ENCODE peak calls at places on chromosomes 3 and 15, in eight cellular contexts. Y is transverse colon, R is HCT116, M is SK-N-SH, Q is Panc1, K is sigmoid colon, B is endothelial cell of umbilical vein, A is HepG2. P is an unnamed sample.

GRCh38 chr15:78880242-78880533 is 7.5 kb downstream of the MORF4L1 start:
- DNase-seq in Y (no peak), R (no peak), M (no peak), Q (no peak), K (no peak), B (no peak), A (no peak), P (no peak)

GRCh38 chr3:177905173-177905894 is 630.9 kb upstream of the KCNMB2 start:
- DNase-seq in Y (no peak), R (no peak), M (no peak), Q (no peak), K (no peak), B (peak), A (no peak), P (no peak)

GRCh38 chr15:22780267-22780666 is 6.2 kb upstream of the NIPA1 start:
- DNase-seq in Y (no peak), R (no peak), M (no peak), Q (no peak), K (no peak), B (no peak), A (no peak), P (no peak)

GRCh38 chr3:176906046-176906905 is 291.0 kb downstream of the TBL1XR1 start:
- DNase-seq in Y (no peak), R (no peak), M (peak), Q (no peak), K (no peak), B (peak), A (peak), P (no peak)

GRCh38 chr3:171157286-171157685 is 130.8 kb upstream of the SLC2A2 start:
- DNase-seq in Y (no peak), R (no peak), M (no peak), Q (no peak), K (no peak), B (no peak), A (peak), P (no peak)

GRCh38 chr3:4835616-4836043 is 143.6 kb upstream of the BHLHE40 start:
- DNase-seq in Y (no peak), R (no peak), M (no peak), Q (no peak), K (no peak), B (peak), A (no peak), P (no peak)

GRCh38 chr3:126442849-126443229 is 32.9 kb downstream of the ZXDC start:
- DNase-seq in Y (no peak), R (no peak), M (no peak), Q (no peak), K (peak), B (no peak), A (no peak), P (peak)

GRCh38 chr3:160481856-160482255 is 32.3 kb upstream of the TRIM59 start:
- DNase-seq in Y (no peak), R (no peak), M (no peak), Q (no peak), K (no peak), B (no peak), A (peak), P (no peak)

GRCh38 chr15:64284037-64284436 is 71.9 kb downstream of the CSNK1G1 start:
- DNase-seq in Y (no peak), R (no peak), M (no peak), Q (no peak), K (no peak), B (no peak), A (no peak), P (no peak)

GRCh38 chr3:5165698-5166097 is 21.8 kb upstream of the EDEM1 start:
- DNase-seq in Y (no peak), R (no peak), M (no peak), Q (no peak), K (no peak), B (no peak), A (no peak), P (no peak)

GRCh38 chr15:94080416-94080815 is 150.9 kb upstream of the MCTP2 start:
- DNase-seq in Y (no peak), R (no peak), M (no peak), Q (no peak), K (no peak), B (no peak), A (no peak), P (no peak)

GRCh38 chr3:131072099-131072559 is 45.5 kb downstream of the NEK11 start:
- DNase-seq in Y (no peak), R (no peak), M (no peak), Q (no peak), K (no peak), B (peak), A (no peak), P (no peak)

GRCh38 chr3:150020527-150020926 is 49.8 kb upstream of the PFN2 start:
- DNase-seq in Y (no peak), R (no peak), M (no peak), Q (no peak), K (no peak), B (no peak), A (no peak), P (no peak)

GRCh38 chr3:4866841-4867240 is 112.4 kb upstream of the BHLHE40 start:
- DNase-seq in Y (peak), R (no peak), M (no peak), Q (no peak), K (no peak), B (peak), A (no peak), P (no peak)

GRCh38 chr3:106518516-106518915 is 649.7 kb upstream of the CBLB start:
- DNase-seq in Y (no peak), R (no peak), M (no peak), Q (no peak), K (no peak), B (peak), A (no peak), P (no peak)

GRCh38 chr15:41487376-41487775 is 6.3 kb upstream of the ITPKA start:
- DNase-seq in Y (no peak), R (no peak), M (no peak), Q (no peak), K (no peak), B (no peak), A (no peak), P (no peak)

GRCh38 chr3:144407290-144407689 is 435.7 kb downstream of the DIPK2A start:
- DNase-seq in Y (no peak), R (no peak), M (no peak), Q (no peak), K (no peak), B (no peak), A (no peak), P (no peak)

GRCh38 chr3:85801955-85802354 is 843.2 kb downstream of the CADM2 start:
- DNase-seq in Y (no peak), R (no peak), M (peak), Q (no peak), K (no peak), B (peak), A (peak), P (no peak)

GRCh38 chr3:126342991-126343661 is 14.1 kb downstream of the KLF15 start:
- DNase-seq in Y (peak), R (no peak), M (peak), Q (no peak), K (peak), B (no peak), A (peak), P (peak)

GRCh38 chr15:47950447-47950846 is 170.3 kb upstream of the SLC24A5 start:
- DNase-seq in Y (no peak), R (no peak), M (no peak), Q (no peak), K (no peak), B (no peak), A (no peak), P (no peak)

GRCh38 chr15:62428259-62428658 is 263.2 kb upstream of the C2CD4B start:
- DNase-seq in Y (no peak), R (no peak), M (no peak), Q (no peak), K (no peak), B (no peak), A (no peak), P (no peak)

GRCh38 chr3:167736264-167736787 is 805 bp downstream of the SERPINI1 start:
- DNase-seq in Y (no peak), R (no peak), M (peak), Q (no peak), K (no peak), B (no peak), A (no peak), P (no peak)

GRCh38 chr3:56939759-56940323 is 120.6 kb upstream of the SPATA12 start:
- DNase-seq in Y (no peak), R (no peak), M (no peak), Q (no peak), K (no peak), B (no peak), A (no peak), P (no peak)

GRCh38 chr3:4823986-4824947 is 155.0 kb upstream of the BHLHE40 start:
- DNase-seq in Y (no peak), R (no peak), M (no peak), Q (no peak), K (no peak), B (no peak), A (no peak), P (no peak)

GRCh38 chr15:87348746-87349145 is 907.8 kb downstream of the NTRK3 start:
- DNase-seq in Y (no peak), R (no peak), M (no peak), Q (no peak), K (no peak), B (no peak), A (no peak), P (no peak)

GRCh38 chr3:111311709-111312235 is 230.2 kb upstream of the CD96 start:
- DNase-seq in Y (no peak), R (no peak), M (no peak), Q (no peak), K (no peak), B (no peak), A (no peak), P (no peak)

GRCh38 chr15:61195116-61196002 is 33.7 kb downstream of the RORA start:
- DNase-seq in Y (no peak), R (peak), M (peak), Q (peak), K (no peak), B (peak), A (peak), P (no peak)

GRCh38 chr3:105278688-105279087 is 88.0 kb upstream of the ALCAM start:
- DNase-seq in Y (no peak), R (no peak), M (no peak), Q (no peak), K (no peak), B (no peak), A (no peak), P (no peak)

GRCh38 chr3:32685604-32686185 is 707 bp downstream of the CNOT10 start:
- DNase-seq in Y (no peak), R (no peak), M (no peak), Q (no peak), K (no peak), B (no peak), A (peak), P (no peak)

GRCh38 chr15:68053997-68054657 is at the start of gene PIAS1:
- DNase-seq in Y (peak), R (peak), M (peak), Q (peak), K (peak), B (peak), A (peak), P (peak)

GRCh38 chr15:31252386-31252785 is 74.2 kb upstream of the KLF13 start:
- DNase-seq in Y (no peak), R (no peak), M (no peak), Q (no peak), K (no peak), B (no peak), A (no peak), P (no peak)

GRCh38 chr3:142618917-142619401 is 22.8 kb downstream of the PLS1 start:
- DNase-seq in Y (peak), R (no peak), M (no peak), Q (peak), K (no peak), B (peak), A (peak), P (peak)

GRCh38 chr3:128395046-128395445 is 71.6 kb downstream of the DNAJB8 start:
- DNase-seq in Y (no peak), R (no peak), M (peak), Q (no peak), K (no peak), B (no peak), A (no peak), P (no peak)

GRCh38 chr15:57382969-57383368 is 6.7 kb downstream of the CGNL1 start:
- DNase-seq in Y (no peak), R (no peak), M (no peak), Q (no peak), K (no peak), B (peak), A (no peak), P (no peak)

GRCh38 chr15:57384816-57385215 is 8.5 kb downstream of the CGNL1 start:
- DNase-seq in Y (no peak), R (no peak), M (no peak), Q (no peak), K (no peak), B (peak), A (peak), P (no peak)

GRCh38 chr15:57385923-57386390 is 9.7 kb downstream of the CGNL1 start:
- DNase-seq in Y (no peak), R (no peak), M (no peak), Q (no peak), K (no peak), B (no peak), A (no peak), P (no peak)

GRCh38 chr15:57382222-57382621 is 5.9 kb downstream of the CGNL1 start:
- DNase-seq in Y (no peak), R (no peak), M (no peak), Q (no peak), K (no peak), B (no peak), A (peak), P (peak)

GRCh38 chr15:57384024-57384423 is 7.7 kb downstream of the CGNL1 start:
- DNase-seq in Y (no peak), R (no peak), M (no peak), Q (no peak), K (peak), B (no peak), A (no peak), P (no peak)
- TF ChIP-seq POLR2AphosphoS5 in Y (peak), R (no peak), M (no peak), Q (no peak), K (no peak), B (no peak), A (no peak), P (no peak)

GRCh38 chr3:31565288-31565687 is 32.6 kb downstream of the STT3B start:
- DNase-seq in Y (no peak), R (no peak), M (no peak), Q (no peak), K (no peak), B (peak), A (no peak), P (no peak)

GRCh38 chr3:31559872-31560534 is 27.3 kb downstream of the STT3B start:
- DNase-seq in Y (no peak), R (no peak), M (no peak), Q (no peak), K (no peak), B (no peak), A (no peak), P (no peak)

GRCh38 chr3:31561891-31562290 is 29.2 kb downstream of the STT3B start:
- DNase-seq in Y (no peak), R (no peak), M (no peak), Q (no peak), K (no peak), B (no peak), A (no peak), P (no peak)

GRCh38 chr3:31567036-31567435 is 34.3 kb downstream of the STT3B start:
- DNase-seq in Y (no peak), R (no peak), M (peak), Q (no peak), K (no peak), B (no peak), A (peak), P (no peak)

GRCh38 chr3:31562525-31562924 is 29.8 kb downstream of the STT3B start:
- DNase-seq in Y (peak), R (no peak), M (no peak), Q (no peak), K (no peak), B (no peak), A (no peak), P (no peak)
- TF ChIP-seq CTCF in Y (no peak), R (no peak), M (no peak), Q (no peak), K (no peak), B (no peak), A (no peak), P (no peak)

DNA sequence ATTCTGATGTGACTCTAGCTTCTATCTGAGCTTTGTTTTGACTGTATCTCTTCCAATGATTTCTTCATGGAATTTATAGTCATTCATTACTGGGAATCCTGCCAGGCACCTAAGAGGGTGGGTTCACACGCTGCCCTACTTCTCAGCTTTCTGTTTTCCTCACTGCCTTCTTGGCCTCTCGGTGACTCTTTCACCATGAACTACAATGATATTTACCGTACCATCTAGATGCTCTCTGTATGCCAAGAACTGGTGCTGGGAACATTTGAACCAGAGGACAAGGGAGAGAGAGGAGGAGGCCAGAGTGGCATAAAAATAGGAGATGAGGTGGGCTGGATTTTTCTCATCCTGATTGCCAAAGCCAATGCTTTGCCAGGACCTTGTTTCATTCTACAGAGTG is 280.0 kb upstream of the P2RY1 start:
- DNase-seq in Y (no peak), R (no peak), M (no peak), Q (no peak), K (no peak), B (peak), A (no peak), P (no peak)
- TF ChIP-seq POLR2AphosphoS5 in Y (no peak), R (no peak), M (no peak), Q (no peak), K (no peak), B (no peak), A (no peak), P (no peak)

GRCh38 chr15:81256916-81257315 is 60.2 kb downstream of the IL16 start:
- DNase-seq in Y (no peak), R (peak), M (peak), Q (no peak), K (no peak), B (peak), A (no peak), P (no peak)
- TF ChIP-seq CTCF in Y (peak), R (peak), M (peak), Q (peak), K (no peak), B (no peak), A (no peak), P (peak)

GRCh38 chr3:71062037-71062919 is 521.2 kb downstream of the FOXP1 start:
- DNase-seq in Y (no peak), R (no peak), M (no peak), Q (no peak), K (no peak), B (peak), A (no peak), P (no peak)
- TF ChIP-seq POLR2AphosphoS5 in Y (no peak), R (no peak), M (no peak), Q (no peak), K (no peak), B (no peak), A (no peak), P (no peak)